ENCODE peak calls at places on chromosomes 7 and 10, in eight cellular contexts. One of them, this sample, is unnamed.

GRCh38 chr10:86632009-86632800 is 22.1 kb upstream of the OPN4 start:
- DNase-seq in Caco-2: no peak
- DNase-seq in AG09319: no peak
- DNase-seq in GM20000: no peak
- DNase-seq in gastrocnemius medialis: no peak
- DNase-seq in fibroblast of pulmonary artery: no peak
- DNase-seq in HFF-Myc: no peak
- DNase-seq in neural progenitor cell: peak
- DNase-seq in this sample: no peak

GRCh38 chr7:47291461-47292051 is 290.4 kb downstream of the TNS3 start:
- DNase-seq in Caco-2: no peak
- DNase-seq in gastrocnemius medialis: peak
- DNase-seq in GM20000: peak
- DNase-seq in neural progenitor cell: no peak
- DNase-seq in HFF-Myc: peak
- DNase-seq in AG09319: peak
- DNase-seq in fibroblast of pulmonary artery: peak
- DNase-seq in this sample: peak

GRCh38 chr7:27899601-27900000 is 159.6 kb downstream of the TAX1BP1 start:
- DNase-seq in neural progenitor cell: no peak
- DNase-seq in HFF-Myc: no peak
- DNase-seq in Caco-2: no peak
- DNase-seq in fibroblast of pulmonary artery: no peak
- DNase-seq in AG09319: no peak
- DNase-seq in gastrocnemius medialis: no peak
- DNase-seq in GM20000: no peak
- DNase-seq in this sample: no peak

GRCh38 chr10:124097883-124098282 is 4.5 kb upstream of the CHST15 start:
- DNase-seq in neural progenitor cell: no peak
- DNase-seq in AG09319: no peak
- DNase-seq in gastrocnemius medialis: no peak
- DNase-seq in HFF-Myc: no peak
- DNase-seq in fibroblast of pulmonary artery: no peak
- DNase-seq in Caco-2: no peak
- DNase-seq in GM20000: no peak
- DNase-seq in this sample: no peak

GRCh38 chr10:14478639-14479038 is 147.9 kb upstream of the FRMD4A start:
- DNase-seq in HFF-Myc: no peak
- DNase-seq in GM20000: peak
- DNase-seq in gastrocnemius medialis: peak
- DNase-seq in neural progenitor cell: peak
- DNase-seq in Caco-2: no peak
- DNase-seq in AG09319: peak
- DNase-seq in fibroblast of pulmonary artery: peak
- DNase-seq in this sample: peak

GRCh38 chr10:28202941-28203352 is 99.9 kb downstream of the MPP7 start:
- DNase-seq in neural progenitor cell: no peak
- DNase-seq in fibroblast of pulmonary artery: no peak
- DNase-seq in Caco-2: no peak
- DNase-seq in GM20000: no peak
- DNase-seq in AG09319: no peak
- DNase-seq in gastrocnemius medialis: peak
- DNase-seq in HFF-Myc: no peak
- DNase-seq in this sample: peak

GRCh38 chr7:116543664-116544063 is 18.8 kb downstream of the CAV1 start:
- DNase-seq in AG09319: no peak
- DNase-seq in gastrocnemius medialis: no peak
- DNase-seq in Caco-2: no peak
- DNase-seq in fibroblast of pulmonary artery: peak
- DNase-seq in HFF-Myc: peak
- DNase-seq in neural progenitor cell: no peak
- DNase-seq in GM20000: no peak
- DNase-seq in this sample: peak

GRCh38 chr7:20834656-20835055 is 48.0 kb upstream of the SP8 start:
- DNase-seq in HFF-Myc: no peak
- DNase-seq in fibroblast of pulmonary artery: no peak
- DNase-seq in neural progenitor cell: peak
- DNase-seq in GM20000: no peak
- DNase-seq in Caco-2: no peak
- DNase-seq in gastrocnemius medialis: no peak
- DNase-seq in AG09319: no peak
- DNase-seq in this sample: no peak

GRCh38 chr10:91198781-91199180 is 21.7 kb upstream of the PCGF5 start:
- DNase-seq in AG09319: peak
- DNase-seq in HFF-Myc: no peak
- DNase-seq in neural progenitor cell: no peak
- DNase-seq in GM20000: peak
- DNase-seq in fibroblast of pulmonary artery: peak
- DNase-seq in Caco-2: no peak
- DNase-seq in gastrocnemius medialis: peak
- DNase-seq in this sample: peak

GRCh38 chr10:61662794-61663259 is at the start of gene CABCOCO1:
- DNase-seq in AG09319: no peak
- DNase-seq in gastrocnemius medialis: peak
- DNase-seq in Caco-2: peak
- DNase-seq in HFF-Myc: no peak
- DNase-seq in neural progenitor cell: peak
- DNase-seq in GM20000: no peak
- DNase-seq in fibroblast of pulmonary artery: peak
- DNase-seq in this sample: peak

GRCh38 chr7:70477051-70478010 is 654.6 kb upstream of the GALNT17 start:
- DNase-seq in AG09319: no peak
- DNase-seq in GM20000: no peak
- DNase-seq in fibroblast of pulmonary artery: peak
- DNase-seq in HFF-Myc: no peak
- DNase-seq in gastrocnemius medialis: no peak
- DNase-seq in Caco-2: no peak
- DNase-seq in neural progenitor cell: no peak
- DNase-seq in this sample: no peak

GRCh38 chr7:72544486-72544885 is 132.3 kb upstream of the CALN1 start:
- DNase-seq in Caco-2: no peak
- DNase-seq in neural progenitor cell: no peak
- DNase-seq in HFF-Myc: no peak
- DNase-seq in AG09319: no peak
- DNase-seq in GM20000: no peak
- DNase-seq in fibroblast of pulmonary artery: no peak
- DNase-seq in gastrocnemius medialis: no peak
- DNase-seq in this sample: no peak

GRCh38 chr7:100465702-100466311 is 1.7 kb upstream of the SPACDR start:
- DNase-seq in Caco-2: no peak
- DNase-seq in fibroblast of pulmonary artery: peak
- DNase-seq in GM20000: peak
- DNase-seq in HFF-Myc: no peak
- DNase-seq in AG09319: no peak
- DNase-seq in gastrocnemius medialis: peak
- DNase-seq in neural progenitor cell: peak
- DNase-seq in this sample: peak

GRCh38 chr10:80172896-80173295 is 32.4 kb downstream of the ANXA11 start:
- DNase-seq in fibroblast of pulmonary artery: no peak
- DNase-seq in Caco-2: no peak
- DNase-seq in gastrocnemius medialis: peak
- DNase-seq in GM20000: no peak
- DNase-seq in HFF-Myc: no peak
- DNase-seq in AG09319: no peak
- DNase-seq in neural progenitor cell: no peak
- DNase-seq in this sample: no peak

GRCh38 chr10:124632064-124632531 is 112.1 kb downstream of the FAM53B start:
- DNase-seq in GM20000: no peak
- DNase-seq in HFF-Myc: no peak
- DNase-seq in fibroblast of pulmonary artery: peak
- DNase-seq in neural progenitor cell: peak
- DNase-seq in gastrocnemius medialis: peak
- DNase-seq in AG09319: no peak
- DNase-seq in Caco-2: no peak
- DNase-seq in this sample: no peak

GRCh38 chr7:69714886-69715571 is 116.8 kb downstream of the AUTS2 start:
- DNase-seq in Caco-2: no peak
- DNase-seq in fibroblast of pulmonary artery: no peak
- DNase-seq in gastrocnemius medialis: no peak
- DNase-seq in HFF-Myc: no peak
- DNase-seq in GM20000: no peak
- DNase-seq in AG09319: no peak
- DNase-seq in neural progenitor cell: no peak
- DNase-seq in this sample: no peak

GRCh38 chr10:21756707-21757600 is 222.9 kb downstream of the MLLT10 start:
- DNase-seq in fibroblast of pulmonary artery: no peak
- DNase-seq in AG09319: no peak
- DNase-seq in Caco-2: no peak
- DNase-seq in GM20000: no peak
- DNase-seq in gastrocnemius medialis: no peak
- DNase-seq in HFF-Myc: no peak
- DNase-seq in neural progenitor cell: no peak
- DNase-seq in this sample: no peak

GRCh38 chr7:105734233-105734632 is 142.2 kb downstream of the ATXN7L1 start:
- DNase-seq in gastrocnemius medialis: no peak
- DNase-seq in neural progenitor cell: no peak
- DNase-seq in Caco-2: no peak
- DNase-seq in HFF-Myc: no peak
- DNase-seq in GM20000: no peak
- DNase-seq in AG09319: no peak
- DNase-seq in fibroblast of pulmonary artery: no peak
- DNase-seq in this sample: no peak

GRCh38 chr10:62317257-62317656 is 48.6 kb upstream of the RTKN2 start:
- DNase-seq in HFF-Myc: no peak
- DNase-seq in AG09319: no peak
- DNase-seq in fibroblast of pulmonary artery: no peak
- DNase-seq in neural progenitor cell: no peak
- DNase-seq in gastrocnemius medialis: no peak
- DNase-seq in GM20000: no peak
- DNase-seq in Caco-2: no peak
- DNase-seq in this sample: no peak

GRCh38 chr10:111993872-111994426 is 189.6 kb downstream of the GPAM start:
- DNase-seq in fibroblast of pulmonary artery: no peak
- DNase-seq in Caco-2: no peak
- DNase-seq in AG09319: no peak
- DNase-seq in gastrocnemius medialis: no peak
- DNase-seq in HFF-Myc: no peak
- DNase-seq in neural progenitor cell: no peak
- DNase-seq in GM20000: no peak
- DNase-seq in this sample: no peak

GRCh38 chr10:96374639-96374984 is 15.8 kb upstream of the OPALIN start:
- DNase-seq in neural progenitor cell: peak
- DNase-seq in GM20000: no peak
- DNase-seq in fibroblast of pulmonary artery: no peak
- DNase-seq in Caco-2: no peak
- DNase-seq in AG09319: no peak
- DNase-seq in gastrocnemius medialis: no peak
- DNase-seq in HFF-Myc: no peak
- DNase-seq in this sample: no peak
- TF ChIP-seq CTCF in neural progenitor cell: peak
- TF ChIP-seq CTCF in GM20000: no peak
- TF ChIP-seq CTCF in fibroblast of pulmonary artery: no peak
- TF ChIP-seq CTCF in Caco-2: no peak
- TF ChIP-seq CTCF in AG09319: no peak
- TF ChIP-seq CTCF in gastrocnemius medialis: no peak
- TF ChIP-seq CTCF in HFF-Myc: no peak
- TF ChIP-seq CTCF in this sample: no peak

GRCh38 chr10:5012595-5012994 is 8.9 kb upstream of the AKR1C2 start:
- DNase-seq in gastrocnemius medialis: no peak
- DNase-seq in GM20000: no peak
- DNase-seq in Caco-2: no peak
- DNase-seq in neural progenitor cell: no peak
- DNase-seq in fibroblast of pulmonary artery: no peak
- DNase-seq in HFF-Myc: no peak
- DNase-seq in AG09319: no peak
- DNase-seq in this sample: no peak

GRCh38 chr10:5018150-5018549 is 14.5 kb upstream of the AKR1C2 start:
- DNase-seq in AG09319: no peak
- DNase-seq in Caco-2: no peak
- DNase-seq in HFF-Myc: no peak
- DNase-seq in fibroblast of pulmonary artery: peak
- DNase-seq in neural progenitor cell: no peak
- DNase-seq in gastrocnemius medialis: no peak
- DNase-seq in GM20000: no peak
- DNase-seq in this sample: no peak

GRCh38 chr10:5013385-5013784 is 9.7 kb upstream of the AKR1C2 start:
- DNase-seq in HFF-Myc: no peak
- DNase-seq in AG09319: no peak
- DNase-seq in Caco-2: no peak
- DNase-seq in gastrocnemius medialis: no peak
- DNase-seq in fibroblast of pulmonary artery: no peak
- DNase-seq in neural progenitor cell: no peak
- DNase-seq in GM20000: no peak
- DNase-seq in this sample: no peak

GRCh38 chr10:5014936-5015335 is 11.3 kb upstream of the AKR1C2 start:
- DNase-seq in neural progenitor cell: peak
- DNase-seq in GM20000: no peak
- DNase-seq in gastrocnemius medialis: no peak
- DNase-seq in HFF-Myc: no peak
- DNase-seq in AG09319: no peak
- DNase-seq in Caco-2: peak
- DNase-seq in fibroblast of pulmonary artery: peak
- DNase-seq in this sample: peak
- TF ChIP-seq CTCF in neural progenitor cell: peak
- TF ChIP-seq CTCF in GM20000: no peak
- TF ChIP-seq CTCF in gastrocnemius medialis: no peak
- TF ChIP-seq CTCF in HFF-Myc: no peak
- TF ChIP-seq CTCF in AG09319: peak
- TF ChIP-seq CTCF in Caco-2: peak
- TF ChIP-seq CTCF in fibroblast of pulmonary artery: peak
- TF ChIP-seq CTCF in this sample: no peak

GRCh38 chr10:122981066-122981464 is 864 bp downstream of the PSTK start:
- DNase-seq in GM20000: peak
- DNase-seq in gastrocnemius medialis: no peak
- DNase-seq in AG09319: peak
- DNase-seq in Caco-2: no peak
- DNase-seq in neural progenitor cell: peak
- DNase-seq in fibroblast of pulmonary artery: peak
- DNase-seq in HFF-Myc: no peak
- DNase-seq in this sample: peak
- TF ChIP-seq CTCF in GM20000: no peak
- TF ChIP-seq CTCF in gastrocnemius medialis: peak
- TF ChIP-seq CTCF in AG09319: peak
- TF ChIP-seq CTCF in Caco-2: peak
- TF ChIP-seq CTCF in neural progenitor cell: peak
- TF ChIP-seq CTCF in fibroblast of pulmonary artery: peak
- TF ChIP-seq CTCF in HFF-Myc: peak
- TF ChIP-seq CTCF in this sample: peak

GRCh38 chr7:102976493-102976892 is 63.7 kb downstream of the LRRC17 start:
- DNase-seq in GM20000: no peak
- DNase-seq in fibroblast of pulmonary artery: no peak
- DNase-seq in neural progenitor cell: no peak
- DNase-seq in gastrocnemius medialis: no peak
- DNase-seq in Caco-2: no peak
- DNase-seq in AG09319: no peak
- DNase-seq in HFF-Myc: no peak
- DNase-seq in this sample: no peak

GRCh38 chr7:102978280-102978679 is 65.5 kb downstream of the LRRC17 start:
- DNase-seq in fibroblast of pulmonary artery: peak
- DNase-seq in HFF-Myc: no peak
- DNase-seq in GM20000: no peak
- DNase-seq in gastrocnemius medialis: no peak
- DNase-seq in Caco-2: no peak
- DNase-seq in neural progenitor cell: no peak
- DNase-seq in AG09319: no peak
- DNase-seq in this sample: peak

GRCh38 chr7:102975854-102976253 is 63.1 kb downstream of the LRRC17 start:
- DNase-seq in GM20000: no peak
- DNase-seq in gastrocnemius medialis: no peak
- DNase-seq in AG09319: no peak
- DNase-seq in Caco-2: no peak
- DNase-seq in HFF-Myc: no peak
- DNase-seq in neural progenitor cell: no peak
- DNase-seq in fibroblast of pulmonary artery: no peak
- DNase-seq in this sample: no peak

GRCh38 chr7:102973096-102973802 is 60.4 kb downstream of the LRRC17 start:
- DNase-seq in GM20000: no peak
- DNase-seq in Caco-2: no peak
- DNase-seq in neural progenitor cell: no peak
- DNase-seq in gastrocnemius medialis: no peak
- DNase-seq in HFF-Myc: no peak
- DNase-seq in fibroblast of pulmonary artery: peak
- DNase-seq in AG09319: no peak
- DNase-seq in this sample: no peak

GRCh38 chr7:102974366-102975236 is 61.8 kb downstream of the LRRC17 start:
- DNase-seq in AG09319: no peak
- DNase-seq in fibroblast of pulmonary artery: no peak
- DNase-seq in HFF-Myc: no peak
- DNase-seq in Caco-2: no peak
- DNase-seq in neural progenitor cell: no peak
- DNase-seq in GM20000: no peak
- DNase-seq in gastrocnemius medialis: no peak
- DNase-seq in this sample: no peak
- TF ChIP-seq CTCF in AG09319: no peak
- TF ChIP-seq CTCF in fibroblast of pulmonary artery: peak
- TF ChIP-seq CTCF in HFF-Myc: peak
- TF ChIP-seq CTCF in Caco-2: no peak
- TF ChIP-seq CTCF in neural progenitor cell: peak
- TF ChIP-seq CTCF in GM20000: no peak
- TF ChIP-seq CTCF in gastrocnemius medialis: no peak
- TF ChIP-seq CTCF in this sample: peak

This sample was measured in HFFc6.